ENCODE peak calls at places on chromosomes 13 and 19, in five cellular contexts. Y is NCI-H226; D is caudate nucleus; Q is activated naive CD4-positive, alpha-beta T cell treated with anti-CD3 and anti-CD28 coated beads, Interleukin-2, amount 10 ng/mL, durations not matched to agents 7 days and 5 days; I is endodermal cell. R is an unnamed sample.

GRCh38 chr13:98293103-98293502 is 116.0 kb upstream of the RNF113B start:
- DNase-seq in Y (no peak), D (no peak), Q (no peak), I (no peak), R (no peak)

GRCh38 chr13:27691207-27691606 is 69.5 kb downstream of the POLR1D start:
- DNase-seq in Y (no peak), D (no peak), Q (no peak), I (no peak), R (no peak)

GRCh38 chr13:27354379-27354778 is 70.0 kb upstream of the GTF3A start:
- DNase-seq in Y (no peak), D (no peak), Q (no peak), I (no peak), R (no peak)

GRCh38 chr13:99192480-99192879 is 8.2 kb upstream of the UBAC2 start:
- DNase-seq in Y (no peak), D (no peak), Q (no peak), I (no peak), R (no peak)

GRCh38 chr13:76620036-76620435 is 266.2 kb downstream of the KCTD12 start:
- DNase-seq in Y (peak), D (no peak), Q (no peak), I (no peak), R (no peak)

GRCh38 chr19:1668339-1669123 is 16.1 kb upstream of the TCF3 start:
- DNase-seq in Y (no peak), D (no peak), Q (peak), I (peak), R (no peak)

GRCh38 chr13:113089693-113090414 is 15.7 kb upstream of the F7 start:
- DNase-seq in Y (no peak), D (no peak), Q (no peak), I (peak), R (no peak)

GRCh38 chr13:85798999-85799646 is at the start of gene SLITRK6:
- DNase-seq in Y (peak), D (no peak), Q (no peak), I (peak), R (no peak)

GRCh38 chr13:114110091-114110829 is 22.2 kb downstream of the RASA3 start:
- DNase-seq in Y (no peak), D (no peak), Q (peak), I (peak), R (peak)

R was measured in activated CD8-positive, alpha-beta T cell treated with anti-CD3 and anti-CD28 coated beads, Interleukin-2, amount 10 ng/mL, durations not matched to agents 7 days and 5 days.